ENCODE peak calls at places on chromosome 22, in ten cellular contexts. C, E, R, B, T, I, S, N, L and Z are unnamed samples.

GRCh38 chr22:41573677-41574264 is 13.0 kb downstream of the CSDC2 start:
- ATAC-seq in C (no peak), S (no peak), I (no peak), B (no peak), R (no peak), L (no peak), N (no peak), T (no peak), E (no peak), Z (no peak)

GRCh38 chr22:46673677-46674236 is 53.6 kb downstream of the GRAMD4 start:
- ATAC-seq in R (peak; percentile 15), L (no peak), E (peak; percentile 36), I (no peak), B (no peak), T (no peak), S (no peak), C (no peak), N (no peak), Z (no peak)

GRCh38 chr22:44218071-44218470 is 37.3 kb downstream of the PARVG start:
- ATAC-seq in I (no peak), B (no peak), C (no peak), E (no peak), L (no peak), N (no peak), T (no peak), S (no peak), R (no peak), Z (no peak)

GRCh38 chr22:45942787-45943493 is 34.0 kb downstream of the WNT7B start:
- ATAC-seq in N (no peak), C (peak; percentile 13), R (no peak), I (no peak), B (no peak), E (no peak), L (no peak), T (no peak), S (peak; percentile 49), Z (no peak)

GRCh38 chr22:42438293-42438650 is 6.1 kb upstream of the NFAM1 start:
- ATAC-seq in B (no peak), I (peak; percentile 6), T (no peak), N (no peak), S (no peak), C (no peak), L (peak; percentile 11), R (no peak), E (no peak), Z (no peak)

GRCh38 chr22:27220349-27220748 is 563.0 kb downstream of the MIAT start:
- ATAC-seq in B (no peak), N (no peak), L (no peak), E (no peak), S (peak; percentile 61), R (no peak), T (no peak), I (no peak), C (no peak), Z (peak; percentile 64)

GRCh38 chr22:38108561-38109319 is 1.7 kb downstream of the BAIAP2L2 start:
- ATAC-seq in C (peak; percentile 22), N (no peak), T (peak; percentile 43), B (no peak), I (no peak), L (peak; percentile 25), S (no peak), E (peak; percentile 26), R (no peak), Z (no peak)

GRCh38 chr22:23522642-23523251 is 57.3 kb downstream of the IGLL1 start:
- ATAC-seq in C (no peak), E (no peak), B (peak; percentile 3), R (peak; percentile 4), L (no peak), N (no peak), T (no peak), I (no peak), S (no peak), Z (no peak)

GRCh38 chr22:49712195-49712791 is 115.4 kb downstream of the BRD1 start:
- ATAC-seq in B (no peak), E (no peak), R (no peak), T (no peak), S (no peak), N (no peak), C (peak; percentile 71), L (no peak), I (no peak), Z (no peak)

GRCh38 chr22:32534252-32535215 is 59.9 kb downstream of the FBXO7 start:
- ATAC-seq in N (no peak), B (no peak), I (peak; percentile 54), T (no peak), S (no peak), E (no peak), L (peak; percentile 65), C (peak; percentile 37), R (no peak), Z (peak; percentile 25)

GRCh38 chr22:37880668-37881440 is 25.2 kb upstream of the MICALL1 start:
- ATAC-seq in T (no peak), I (no peak), L (no peak), B (no peak), E (no peak), N (no peak), C (no peak), S (peak; percentile 90), R (no peak), Z (no peak)

GRCh38 chr22:27075891-27076290 is 418.5 kb downstream of the MIAT start:
- ATAC-seq in R (no peak), N (no peak), B (no peak), S (no peak), T (no peak), C (no peak), L (no peak), I (no peak), E (no peak), Z (no peak)

GRCh38 chr22:20981787-20982562 is at the start of gene LZTR1:
- ATAC-seq in R (peak; percentile 96), B (peak; percentile 95), E (peak; percentile 86), L (peak; percentile 94), T (peak; percentile 95), N (peak; percentile 96), C (peak; percentile 91), S (peak; percentile 91), I (peak; percentile 90), Z (peak; percentile 92)

GRCh38 chr22:20980938-20981722 is 967 bp upstream of the LZTR1 start:
- ATAC-seq in B (no peak), N (no peak), L (no peak), S (no peak), T (no peak), I (no peak), R (no peak), E (no peak), C (no peak), Z (no peak)

GRCh38 chr22:20983081-20983745 is 1.1 kb downstream of the LZTR1 start:
- ATAC-seq in E (no peak), L (no peak), S (no peak), I (no peak), B (no peak), N (no peak), T (no peak), C (no peak), R (no peak), Z (no peak)

GRCh38 chr22:20980523-20980922 is 1.6 kb upstream of the LZTR1 start:
- ATAC-seq in C (peak; percentile 1), T (no peak), L (no peak), N (no peak), B (no peak), I (no peak), E (no peak), S (no peak), R (no peak), Z (no peak)

GRCh38 chr22:20982563-20982882 is 426 bp downstream of the LZTR1 start:
- ATAC-seq in S (peak; percentile 35), B (peak; percentile 30), R (peak; percentile 8), E (no peak), C (peak; percentile 43), N (peak; percentile 58), T (peak; percentile 49), L (peak; percentile 9), I (no peak), Z (no peak)
- H3K27ac ChIP-seq in S (peak overlapping the region; percentile 58), B (peak overlapping the region; percentile 92), R (peak overlapping the region; percentile 92), E (peak overlapping the region; percentile 84), C (peak overlapping the region; percentile 80), N (peak overlapping the region; percentile 97), T (peak overlapping the region; percentile 82), L (peak overlapping the region; percentile 85), I (peak overlapping the region; percentile 86), Z (peak overlapping the region; percentile 94)

DNA sequence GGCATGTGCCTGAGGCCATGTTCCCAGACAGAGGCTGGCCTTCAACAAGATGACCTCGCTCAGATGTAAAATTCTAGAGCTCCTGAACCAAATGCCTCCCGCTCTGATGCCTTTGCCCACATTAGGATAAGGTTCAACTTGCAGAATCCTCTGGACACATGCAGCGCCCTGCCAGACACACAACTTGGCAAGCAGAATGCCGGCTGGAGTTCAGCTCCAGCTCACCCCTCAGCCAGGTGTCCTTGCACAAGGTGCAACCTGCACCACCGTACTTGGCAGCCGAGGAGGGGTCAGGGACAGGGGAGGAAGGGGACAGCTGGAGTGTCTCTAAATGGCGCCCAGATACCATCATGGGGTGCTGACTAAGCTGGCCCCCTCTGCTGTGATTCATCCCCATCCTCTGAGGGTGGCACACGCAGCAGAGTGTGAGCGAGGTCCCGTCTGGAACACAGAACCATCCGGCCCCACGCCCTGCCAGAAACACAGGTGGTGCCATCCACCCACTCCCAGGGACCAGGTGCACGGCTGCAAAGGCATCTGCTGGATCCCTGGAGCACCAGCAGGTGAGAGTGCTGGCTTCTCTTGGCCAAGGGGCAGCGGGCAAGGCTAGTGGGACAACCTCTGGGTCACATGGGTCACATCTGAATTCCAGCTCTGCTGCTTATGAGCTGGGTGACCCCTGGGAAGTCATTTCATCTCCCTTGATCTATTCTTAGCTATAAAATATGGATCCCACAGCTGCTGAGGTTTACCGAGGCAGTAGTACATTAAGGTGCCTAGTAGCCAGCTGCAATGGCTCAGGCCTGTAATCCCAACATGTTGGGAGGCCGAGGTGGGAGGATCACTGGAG is 12.8 kb downstream of the ZMAT5 start:
- ATAC-seq in E (no peak), B (no peak), L (no peak), N (no peak), T (no peak), S (no peak), C (no peak), R (no peak), I (no peak), Z (no peak)
- H3K4me1 ChIP-seq in E (no peaks in the 10 kb centered on the region), B (no peaks in the 10 kb centered on the region), L (no peaks in the 10 kb centered on the region), N (no peaks in the 10 kb centered on the region), T (no peaks in the 10 kb centered on the region), S (no peaks in the 10 kb centered on the region), C (peaks cover 15% of the 10 kb centered on the region), R (peaks cover 5% of the 10 kb centered on the region), I (no peaks in the 10 kb centered on the region), Z (no peaks in the 10 kb centered on the region)

DNA sequence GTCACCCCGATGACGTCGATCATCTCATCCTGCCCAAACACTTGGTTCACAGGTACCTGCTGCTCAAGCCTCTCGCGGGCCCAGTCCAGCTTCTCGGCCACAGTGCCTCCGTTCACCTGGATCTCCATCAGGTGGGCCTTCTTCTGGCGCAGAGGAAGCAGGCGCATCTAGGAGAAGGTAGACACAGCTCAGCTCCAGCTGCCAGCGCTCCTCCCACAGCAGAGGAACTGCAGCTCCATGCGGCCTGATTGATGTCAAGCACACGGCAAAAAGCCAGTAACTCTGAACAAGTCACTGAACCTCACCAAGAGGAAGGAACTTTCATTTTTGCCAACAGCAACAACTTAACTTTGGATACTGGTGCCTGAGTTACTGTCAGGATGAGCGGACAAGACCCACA is 4.0 kb downstream of the RPL3 start:
- ATAC-seq in S (no peak), E (no peak), T (no peak), N (no peak), B (no peak), C (no peak), R (no peak), L (no peak), I (no peak), Z (no peak)
- H3K27ac ChIP-seq in S (peak overlapping the region; percentile 96), E (peak overlapping the region; percentile 64), T (no peak overlapping the region), N (peak overlapping the region; percentile 97), B (peak overlapping the region; percentile 1), C (peak overlapping the region; percentile 36), R (peak overlapping the region; percentile 70), L (no peak overlapping the region), I (peak overlapping the region; percentile 97), Z (peak overlapping the region; percentile 43)

GRCh38 chr22:25395915-25396314 is 168.6 kb upstream of the GRK3 start:
- ATAC-seq in L (no peak), R (no peak), C (peak; percentile 49), I (no peak), B (no peak), S (no peak), E (no peak), T (no peak), N (no peak), Z (no peak)
- H3K4me1 ChIP-seq in L (peaks cover 6% of the 10 kb centered on the region), R (peaks cover 38% of the 10 kb centered on the region), C (peaks cover 93% of the 10 kb centered on the region), I (peaks cover 14% of the 10 kb centered on the region), B (peaks cover 38% of the 10 kb centered on the region), S (peaks cover 2% of the 10 kb centered on the region), E (no peaks in the 10 kb centered on the region), T (peaks cover 26% of the 10 kb centered on the region), N (peaks cover 48% of the 10 kb centered on the region), Z (peaks cover 6% of the 10 kb centered on the region)